ENCODE peak calls at places on chromosomes 7 and 10, in six cellular contexts. A, T, D, H, N and R are unnamed samples. For H3K27me3, the result is how much of the 10 kb centered on the place peaks cover.

GRCh38 chr10:69959911-69960310 is 92.7 kb upstream of the MACROH2A2 start:
- DNase-seq in N (no peak), A (peak), H (no peak), T (no peak), D (no peak), R (no peak)

GRCh38 chr7:21704362-21704761 is 161.5 kb downstream of the DNAH11 start:
- DNase-seq in T (peak), A (no peak), H (no peak), N (no peak), D (no peak), R (no peak)

GRCh38 chr7:64314493-64315020 is 796 bp downstream of the ZNF736 start:
- DNase-seq in D (no peak), A (no peak), N (peak), T (no peak), H (no peak), R (no peak)

GRCh38 chr10:89644691-89644966 is 413 bp downstream of the PANK1 start:
- DNase-seq in T (peak), N (no peak), H (no peak), A (no peak), D (no peak), R (no peak)

GRCh38 chr10:62853710-62854109 is 37.5 kb upstream of the EGR2 start:
- DNase-seq in T (no peak), D (no peak), H (no peak), A (no peak), N (no peak), R (no peak)

GRCh38 chr7:20745716-20746115 is 41.0 kb downstream of the SP8 start:
- DNase-seq in N (no peak), T (no peak), H (no peak), D (no peak), A (no peak), R (no peak)

GRCh38 chr10:490256-490655 is 199.2 kb downstream of the DIP2C start:
- DNase-seq in N (no peak), T (no peak), H (no peak), D (peak), A (no peak), R (no peak)

GRCh38 chr7:155533827-155534690 is 12.3 kb downstream of the CNPY1 start:
- DNase-seq in N (no peak), D (no peak), T (no peak), A (no peak), H (no peak), R (no peak)

GRCh38 chr7:143884276-143884977 is 17.5 kb downstream of the TCAF1 start:
- DNase-seq in H (no peak), T (no peak), N (no peak), A (no peak), D (no peak), R (no peak)
- H3K4me3 ChIP-seq in H (peak), T (no peak), N (peak), A (peak), D (peak), R (peak)

GRCh38 chr10:87819274-87819585 is 1.2 kb upstream of the ATAD1 start:
- DNase-seq in T (no peak), D (no peak), H (no peak), N (no peak), A (no peak), R (no peak)

GRCh38 chr10:87816842-87817178 is 1.2 kb downstream of the ATAD1 start:
- DNase-seq in D (no peak), H (no peak), T (no peak), N (no peak), A (no peak), R (no peak)

GRCh38 chr10:87817873-87818504 is at the start of gene ATAD1:
- DNase-seq in H (peak), N (peak), T (peak), A (peak), D (peak), R (peak)

GRCh38 chr10:87817291-87817872 is 644 bp downstream of the ATAD1 start:
- DNase-seq in N (no peak), H (no peak), D (no peak), T (no peak), A (no peak), R (no peak)

DNA sequence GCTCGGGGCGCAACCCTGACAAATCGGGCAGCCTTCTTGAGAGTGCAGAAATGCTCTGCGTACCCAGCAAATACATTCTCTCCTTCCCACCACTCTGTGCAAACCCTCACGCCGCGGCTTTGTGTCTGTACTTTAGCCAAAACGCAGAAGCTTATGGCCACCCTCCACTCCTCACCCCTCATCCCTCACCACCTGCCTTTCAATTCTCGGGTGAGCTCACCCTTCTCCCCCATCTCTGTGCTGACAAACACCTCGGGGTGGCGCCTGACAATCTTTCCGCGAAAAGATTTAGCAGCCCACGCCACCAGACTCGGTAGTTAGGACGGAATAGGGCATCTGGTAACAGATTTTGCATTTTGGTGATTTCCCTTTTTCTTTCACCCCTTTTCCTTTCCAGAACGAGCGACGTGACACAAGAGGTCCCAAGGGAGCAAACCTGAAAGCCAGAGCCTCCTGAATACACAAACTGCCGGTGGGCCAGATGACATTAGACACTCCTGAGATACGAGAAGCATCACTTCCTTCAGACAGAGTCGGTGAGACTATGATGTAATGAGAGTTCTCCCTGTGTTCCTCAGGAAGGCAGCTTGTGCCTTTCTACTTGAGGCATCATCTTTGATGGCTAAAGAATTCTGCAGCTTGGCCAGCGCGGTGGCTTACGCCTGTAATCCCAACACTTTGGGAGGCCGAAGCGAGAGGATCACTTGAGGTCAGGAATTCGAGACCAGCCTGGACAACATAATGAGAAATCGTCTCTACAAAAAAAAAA is 663 bp upstream of the ATAD1 start:
- DNase-seq in N (no peak), A (peak), H (no peak), D (peak), T (peak), R (no peak)
- TF ChIP-seq CTCF in N (no peak), A (no peak), H (no peak), D (no peak), T (no peak), R (peak)

GRCh38 chr7:104328308-104328969 is at the start of gene LHFPL3:
- DNase-seq in N (no peak), D (no peak), T (no peak), H (no peak), A (peak), R (no peak)

GRCh38 chr7:104327963-104328307 is 468 bp upstream of the LHFPL3 start:
- DNase-seq in T (no peak), A (no peak), H (no peak), D (no peak), N (no peak), R (no peak)

GRCh38 chr7:104327534-104327933 is 869 bp upstream of the LHFPL3 start:
- DNase-seq in A (no peak), H (no peak), D (no peak), T (no peak), N (no peak), R (no peak)

DNA sequence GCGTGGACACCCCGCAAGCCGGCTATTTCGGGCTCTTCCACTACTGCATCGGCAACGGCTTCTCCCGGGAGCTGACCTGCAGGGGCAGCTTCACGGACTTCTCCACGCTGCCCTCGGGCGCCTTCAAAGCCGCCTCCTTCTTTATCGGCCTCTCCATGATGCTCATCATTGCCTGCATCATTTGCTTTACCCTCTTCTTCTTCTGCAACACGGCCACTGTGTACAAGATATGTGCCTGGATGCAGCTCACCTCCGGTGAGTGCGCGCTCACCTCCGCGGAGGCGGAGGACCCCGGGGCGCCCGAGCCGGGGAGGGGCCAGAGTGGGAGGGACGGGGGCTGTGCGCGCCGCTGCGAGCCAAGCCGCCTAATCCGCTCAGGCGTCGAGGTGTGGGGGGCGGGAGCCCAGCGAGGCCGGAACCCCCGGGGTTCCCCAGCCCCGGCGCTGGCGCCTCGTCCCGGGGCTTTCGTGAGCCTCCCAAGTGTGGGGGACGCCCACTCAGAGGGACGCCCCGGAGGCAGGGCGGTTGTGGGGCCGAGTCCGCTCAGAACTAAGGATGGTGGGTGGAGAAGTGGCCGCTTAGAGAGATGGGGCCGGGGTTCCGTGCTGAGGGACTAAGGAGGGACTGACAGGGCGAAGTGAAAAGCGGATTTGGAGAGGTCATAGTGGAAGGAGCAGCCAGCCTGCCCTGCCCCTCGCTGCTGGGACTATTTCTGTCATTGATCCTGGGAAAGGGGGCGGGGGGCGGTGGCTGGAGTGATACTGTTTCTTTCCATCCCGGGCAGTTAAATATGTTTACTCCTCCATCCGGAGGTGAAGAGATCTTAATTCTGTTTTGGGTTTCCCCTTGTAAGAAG is 795 bp downstream of the LHFPL3 start:
- DNase-seq in T (no peak), D (no peak), H (no peak), N (no peak), A (no peak), R (no peak)
- H3K27me3 ChIP-seq in T (under half), D (half or more), H (under half), N (under half), A (under half), R (under half)

GRCh38 chr10:52319926-52320325 is 5.8 kb downstream of the DKK1 start:
- DNase-seq in D (no peak), A (no peak), N (no peak), T (no peak), H (no peak), R (no peak)
- H3K4me3 ChIP-seq in D (no peak), A (no peak), N (no peak), T (no peak), H (no peak), R (no peak)

GRCh38 chr10:93461807-93462178 is 20.3 kb downstream of the MYOF start:
- DNase-seq in N (no peak), D (no peak), H (no peak), T (no peak), A (no peak), R (peak)
- TF ChIP-seq CTCF in N (no peak), D (no peak), H (no peak), T (no peak), A (no peak), R (peak)

GRCh38 chr7:38592737-38593136 is 38.4 kb downstream of the AMPH start:
- DNase-seq in A (no peak), N (no peak), H (no peak), T (no peak), D (no peak), R (no peak)

GRCh38 chr7:38600746-38601145 is 30.4 kb downstream of the AMPH start:
- DNase-seq in H (no peak), D (no peak), T (no peak), A (no peak), N (no peak), R (no peak)

GRCh38 chr7:38594931-38595330 is 36.2 kb downstream of the AMPH start:
- DNase-seq in T (no peak), N (no peak), A (no peak), H (no peak), D (no peak), R (no peak)
- H3K27me3 ChIP-seq in T (under half), N (under half), A (under half), H (under half), D (under half), R (under half)

GRCh38 chr7:6376820-6377219 is 70.9 kb downstream of the DAGLB start:
- DNase-seq in T (peak), N (no peak), H (no peak), A (no peak), D (no peak), R (no peak)
- H3K4me3 ChIP-seq in T (peak), N (peak), H (peak), A (no peak), D (peak), R (peak)

GRCh38 chr7:104415700-104416099 is 87.3 kb downstream of the LHFPL3 start:
- DNase-seq in H (no peak), N (no peak), D (no peak), T (no peak), A (no peak), R (no peak)
- TF ChIP-seq CTCF in H (no peak), N (no peak), D (no peak), T (peak), A (no peak), R (no peak)

GRCh38 chr7:29891766-29892165 is 85.5 kb downstream of the WIPF3 start:
- DNase-seq in A (no peak), D (no peak), N (no peak), H (no peak), T (no peak), R (no peak)

GRCh38 chr7:29894238-29894637 is 87.9 kb downstream of the WIPF3 start:
- DNase-seq in N (no peak), A (no peak), T (no peak), D (no peak), H (no peak), R (no peak)

GRCh38 chr7:29895557-29895956 is 89.2 kb downstream of the WIPF3 start:
- DNase-seq in D (no peak), N (no peak), A (no peak), H (no peak), T (no peak), R (no peak)

GRCh38 chr7:29892231-29892630 is 85.9 kb downstream of the WIPF3 start:
- DNase-seq in T (no peak), D (no peak), N (no peak), A (no peak), H (no peak), R (no peak)

DNA sequence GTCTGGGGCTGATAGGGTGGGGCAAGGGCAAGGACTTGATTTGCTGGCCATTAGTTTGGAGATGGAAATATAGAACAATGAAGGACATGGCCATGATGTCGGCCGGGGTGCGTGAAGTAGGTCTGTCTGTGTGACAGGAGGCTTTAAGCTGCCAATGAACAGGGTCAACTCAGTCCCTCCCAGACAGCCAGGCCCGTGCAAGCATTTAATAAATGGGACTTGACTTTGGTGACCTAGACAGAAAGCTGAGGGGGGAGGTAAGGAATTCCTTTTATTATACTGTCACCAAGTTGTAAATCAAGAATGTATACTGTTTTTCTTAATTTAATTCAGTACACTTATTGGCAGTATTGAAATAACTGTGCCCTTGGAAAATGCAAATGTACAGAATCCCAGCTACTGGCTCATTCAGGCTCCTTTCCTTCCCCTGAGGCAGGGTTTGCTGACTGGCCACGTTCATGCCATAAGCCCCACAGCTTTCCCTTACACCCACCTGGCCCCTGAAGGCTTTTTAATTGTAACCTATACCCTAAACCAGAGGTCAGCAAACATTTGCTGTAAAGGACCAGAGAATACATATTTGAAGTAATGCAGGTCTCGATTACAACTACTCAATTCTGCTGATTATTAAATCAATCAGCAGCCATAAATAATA is 87.2 kb downstream of the WIPF3 start:
- DNase-seq in A (no peak), H (no peak), N (no peak), D (no peak), T (no peak), R (no peak)
- H3K27me3 ChIP-seq in A (under half), H (under half), N (under half), D (under half), T (under half), R (under half)

DNA sequence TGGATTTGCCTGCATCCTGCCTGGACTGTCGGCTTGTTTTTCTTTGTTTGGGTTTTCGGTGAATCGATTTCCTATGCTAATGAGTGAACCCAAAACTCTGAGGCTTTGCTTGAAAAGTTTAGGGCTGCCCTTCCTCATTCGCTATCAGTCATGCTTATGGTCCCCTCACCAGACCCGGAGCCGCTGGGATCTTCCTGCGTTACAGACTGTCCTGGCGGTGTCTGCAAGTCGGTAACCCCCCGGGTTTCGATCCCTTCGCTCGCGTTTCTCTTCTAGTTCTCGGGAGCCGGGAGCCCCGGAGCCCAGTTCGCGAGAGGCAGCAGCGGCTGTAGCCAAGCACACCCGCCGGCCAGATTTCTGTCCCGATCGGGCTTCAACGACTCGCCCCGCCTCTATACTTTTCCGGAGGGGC is 2.2 kb downstream of the EMX2 start:
- DNase-seq in D (no peak), H (no peak), T (no peak), N (peak), A (no peak), R (no peak)
- H3K4me3 ChIP-seq in D (peak), H (peak), T (peak), N (peak), A (no peak), R (peak)